ENCODE peak calls at places on chromosomes 13 and 19, in eight cellular contexts. H is suprapubic skin; Y is GM20000; A is foreskin fibroblast; J is bronchial epithelial cell; C is RWPE1; B is CD8-positive, alpha-beta T cell; D is choroid plexus epithelial cell. E is an unnamed sample.
A peak's percentile ranks its signal among the peaks of the same experiment; 100 is the strongest.

GRCh38 chr13:80486407-80486806 is 145.5 kb upstream of the SPRY2 start:
- DNase-seq in D (no peak), C (no peak), J (no peak), Y (no peak), A (no peak), H (no peak), B (no peak), E (no peak)

GRCh38 chr13:109256866-109257760 is 529.3 kb downstream of the IRS2 start:
- DNase-seq in D (peak; percentile 99), A (peak; percentile 98), J (peak; percentile 100), C (peak; percentile 87), B (no peak), Y (no peak), H (no peak), E (no peak)

GRCh38 chr13:106336663-106337062 is 198.8 kb downstream of the EFNB2 start:
- DNase-seq in B (no peak), H (no peak), Y (no peak), D (no peak), C (no peak), A (no peak), J (no peak), E (no peak)

GRCh38 chr19:44752816-44753618 is 4.5 kb downstream of the BCL3 start:
- DNase-seq in C (peak; percentile 93), A (peak; percentile 96), J (peak; percentile 90), Y (peak; percentile 96), H (peak; percentile 94), D (peak; percentile 99), B (peak; percentile 90), E (peak; percentile 94)

GRCh38 chr13:27977476-27978300 is 8.6 kb upstream of the CDX2 start:
- DNase-seq in J (no peak), A (no peak), H (no peak), D (no peak), B (no peak), Y (peak; percentile 34), C (no peak), E (no peak)

GRCh38 chr19:40640744-40641143 is 39.6 kb downstream of the LTBP4 start:
- DNase-seq in B (no peak), D (peak; percentile 76), A (no peak), Y (peak; percentile 31), C (no peak), H (no peak), J (peak; percentile 17), E (no peak)

GRCh38 chr19:18153555-18154134 is 682 bp downstream of the PIK3R2 start:
- DNase-seq in J (no peak), C (no peak), H (peak; percentile 82), Y (peak; percentile 58), B (peak; percentile 16), D (no peak), A (no peak), E (no peak)

GRCh38 chr19:47526798-47527197 is 11.9 kb upstream of the NAPA start:
- DNase-seq in Y (no peak), A (no peak), C (no peak), B (no peak), J (no peak), D (no peak), H (no peak), E (no peak)

GRCh38 chr19:40443930-40444180 is 280 bp downstream of the SERTAD3 start:
- DNase-seq in J (no peak), D (peak; percentile 43), H (no peak), Y (no peak), A (no peak), B (no peak), C (peak; percentile 25), E (no peak)

GRCh38 chr13:112775791-112776279 is 86.0 kb downstream of the ATP11A start:
- DNase-seq in J (no peak), B (no peak), D (no peak), C (no peak), Y (no peak), A (no peak), H (no peak), E (no peak)

GRCh38 chr19:18456974-18457373 is 19.0 kb upstream of the ISYNA1 start:
- DNase-seq in A (no peak), J (no peak), Y (no peak), D (no peak), C (no peak), H (no peak), B (no peak), E (no peak)

GRCh38 chr13:48316826-48317510 is 13.4 kb downstream of the RB1 start:
- DNase-seq in D (no peak), C (no peak), B (no peak), A (no peak), H (no peak), J (no peak), Y (no peak), E (no peak)

GRCh38 chr19:50512999-50513745 is 541 bp downstream of the ASPDH start:
- DNase-seq in D (no peak), J (no peak), H (no peak), C (no peak), A (no peak), Y (peak; percentile 38), B (no peak), E (no peak)

GRCh38 chr19:2690856-2691255 is 11.6 kb downstream of the GNG7 start:
- DNase-seq in H (no peak), B (no peak), Y (no peak), J (no peak), C (no peak), A (no peak), D (no peak), E (no peak)

GRCh38 chr13:79522583-79522982 is 41.6 kb downstream of the NDFIP2 start:
- DNase-seq in C (no peak), D (peak; percentile 90), B (no peak), J (peak; percentile 29), H (no peak), Y (peak; percentile 42), A (no peak), E (peak; percentile 45)

GRCh38 chr19:55503447-55504251 is 15.4 kb downstream of the SSC5D start:
- DNase-seq in D (peak; percentile 92), J (peak; percentile 70), C (peak; percentile 99), A (peak; percentile 83), B (peak; percentile 91), H (peak; percentile 94), Y (peak; percentile 98), E (peak; percentile 99)

GRCh38 chr19:55502197-55502952 is 14.1 kb downstream of the SSC5D start:
- DNase-seq in J (no peak), Y (no peak), A (no peak), D (no peak), B (no peak), C (no peak), H (no peak), E (no peak)

GRCh38 chr19:55500368-55500952 is 12.2 kb downstream of the SSC5D start:
- DNase-seq in H (no peak), A (no peak), D (no peak), C (no peak), B (no peak), J (no peak), Y (no peak), E (no peak)

GRCh38 chr19:55504981-55505380 is 16.7 kb downstream of the SSC5D start:
- DNase-seq in J (no peak), D (no peak), C (no peak), A (no peak), B (no peak), Y (no peak), H (no peak), E (no peak)

GRCh38 chr19:55504252-55504603 is 16.0 kb downstream of the SSC5D start:
- DNase-seq in A (no peak), B (no peak), Y (no peak), H (no peak), D (no peak), C (no peak), J (no peak), E (no peak)
- TF ChIP-seq CTCF in A (no peak), B (no peak), Y (no peak), H (no peak), D (no peak), C (peak; percentile 50), J (no peak), E (no peak)

DNA sequence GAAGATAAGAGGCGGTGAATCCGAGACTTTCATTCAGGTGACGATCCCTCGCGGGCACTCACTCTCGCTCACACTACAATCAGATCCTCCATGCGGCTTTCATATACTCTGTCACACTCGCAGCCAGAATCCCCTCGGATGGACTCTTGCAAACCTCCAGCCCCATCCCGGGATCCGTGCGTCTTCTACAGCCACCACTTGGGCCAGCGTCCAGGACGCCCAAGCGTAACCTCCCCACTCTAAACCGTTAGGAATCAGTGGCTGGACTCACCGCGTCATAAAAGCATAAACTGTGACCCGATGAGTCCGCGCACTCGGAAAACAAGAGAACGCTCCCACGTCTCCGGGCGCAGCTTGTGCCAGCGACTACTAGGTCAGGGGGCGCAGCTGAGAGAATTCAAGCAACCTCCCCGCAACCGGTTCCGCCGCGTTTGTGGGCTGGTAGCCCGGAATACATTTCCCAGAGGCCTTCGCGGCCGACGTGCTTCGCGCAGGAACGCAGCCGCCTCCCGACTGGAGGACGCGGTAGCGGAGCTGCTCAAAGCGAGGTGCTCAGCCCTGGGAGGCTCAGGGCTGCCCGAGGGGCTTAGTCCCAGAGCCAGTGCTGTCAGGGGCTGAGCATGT is 27.6 kb downstream of the ZNF607 start:
- DNase-seq in J (peak; percentile 48), H (peak; percentile 83), B (peak; percentile 76), C (peak; percentile 10), Y (peak; percentile 64), D (peak; percentile 93), A (peak; percentile 87), E (peak; percentile 62)
- TF ChIP-seq CTCF in J (no peak), H (no peak), B (no peak), C (no peak), Y (no peak), D (no peak), A (no peak), E (no peak)

DNA sequence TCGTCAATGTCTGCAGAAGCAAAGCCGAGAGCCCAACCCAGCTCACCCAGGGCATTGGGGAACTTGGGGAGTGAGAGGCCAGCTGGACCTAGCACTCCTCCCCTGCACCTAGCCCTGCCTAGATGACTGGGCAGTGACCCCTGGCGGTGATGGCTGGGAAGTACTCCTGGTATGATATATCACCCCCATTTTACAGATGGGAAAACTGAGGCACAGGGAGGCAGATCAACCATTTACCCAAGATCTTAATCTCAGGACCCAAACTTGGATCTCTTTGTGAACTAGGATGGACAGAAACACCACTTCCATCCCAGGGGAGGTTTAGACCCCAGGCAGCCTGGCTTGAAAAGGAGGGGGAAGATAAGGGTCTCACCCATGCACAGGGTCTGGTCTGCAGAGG is 43.5 kb downstream of the CCL25 start:
- DNase-seq in H (no peak), C (no peak), A (no peak), B (no peak), D (no peak), J (no peak), Y (no peak), E (no peak)
- TF ChIP-seq CTCF in H (no peak), C (no peak), A (no peak), B (no peak), D (no peak), J (no peak), Y (no peak), E (no peak)

DNA sequence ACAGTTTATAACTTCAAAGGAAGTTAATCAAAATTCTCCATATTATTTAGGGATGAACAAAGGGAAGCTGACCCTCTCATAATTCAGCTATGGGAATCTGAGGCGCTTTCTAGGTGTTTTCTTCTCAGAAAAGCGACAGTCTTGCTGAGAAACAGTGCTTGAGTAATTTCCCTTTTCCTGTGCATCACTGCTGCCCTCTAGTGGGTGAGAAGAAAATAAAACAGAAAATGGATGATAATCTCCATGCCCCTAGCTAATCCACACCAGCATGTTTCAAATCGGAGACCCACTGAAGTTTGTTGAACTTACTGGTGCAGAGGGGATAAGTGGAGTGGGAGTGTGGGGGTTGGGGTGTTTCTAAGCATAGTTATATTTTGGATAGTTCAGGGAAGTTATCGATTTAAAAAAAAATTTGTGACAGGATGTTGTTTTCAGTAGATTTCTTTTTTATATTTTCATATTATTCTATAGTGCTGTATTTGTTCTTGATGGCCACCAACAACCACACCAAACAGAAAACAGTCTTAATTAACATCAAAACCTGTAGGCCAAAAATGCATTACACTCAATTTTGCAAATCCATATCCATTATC is 21.4 kb downstream of the LCP1 start:
- DNase-seq in C (peak; percentile 50), D (peak; percentile 79), H (no peak), J (peak; percentile 56), B (no peak), Y (peak; percentile 76), A (peak; percentile 30), E (peak; percentile 58)
- TF ChIP-seq CTCF in C (peak; percentile 83), D (peak; percentile 79), H (peak; percentile 52), J (peak; percentile 70), B (peak; percentile 79), Y (peak; percentile 65), A (peak; percentile 76), E (peak; percentile 82)